ENCODE peak calls at places on chromosomes 12 and 14, in ten cellular contexts. C, D, B, U, V, P, Q, K, R and I are unnamed samples.

GRCh38 chr12:3333583-3333982 is 157.4 kb upstream of the PRMT8 start:
- DNase-seq in C (no peak), D (no peak), B (no peak), U (no peak), V (no peak), P (no peak), Q (no peak), K (no peak), R (no peak), I (no peak)

GRCh38 chr12:60415361-60415760 is 819.5 kb downstream of the SLC16A7 start:
- DNase-seq in C (no peak), D (no peak), B (no peak), U (no peak), V (no peak), P (peak; percentile 75), Q (no peak), K (no peak), R (no peak), I (no peak)

GRCh38 chr14:68403794-68404522 is 388.9 kb downstream of the ZFP36L1 start:
- DNase-seq in C (no peak), D (no peak), B (no peak), U (no peak), V (no peak), P (no peak), Q (no peak), K (no peak), R (no peak), I (no peak)

GRCh38 chr14:53011053-53011462 is 60.2 kb upstream of the FERMT2 start:
- DNase-seq in C (no peak), D (no peak), B (peak; percentile 7), U (no peak), V (no peak), P (peak; percentile 98), Q (no peak), K (no peak), R (no peak), I (no peak)

GRCh38 chr14:59337151-59337611 is 128.0 kb downstream of the GPR135 start:
- DNase-seq in C (no peak), D (no peak), B (no peak), U (no peak), V (no peak), P (peak; percentile 82), Q (no peak), K (no peak), R (no peak), I (no peak)

GRCh38 chr14:69259531-69260245 is at the start of gene GALNT16:
- DNase-seq in C (no peak), D (no peak), B (no peak), U (no peak), V (no peak), P (peak; percentile 67), Q (peak; percentile 39), K (no peak), R (no peak), I (no peak)

GRCh38 chr12:13144266-13144828 is 40.9 kb upstream of the GSG1 start:
- DNase-seq in C (no peak), D (no peak), B (no peak), U (no peak), V (no peak), P (no peak), Q (no peak), K (no peak), R (no peak), I (no peak)

GRCh38 chr12:8911606-8912268 is 2.6 kb upstream of the PHC1 start:
- DNase-seq in C (no peak), D (no peak), B (no peak), U (no peak), V (no peak), P (no peak), Q (no peak), K (no peak), R (no peak), I (no peak)

GRCh38 chr12:65651060-65651459 is 173.2 kb upstream of the HMGA2 start:
- DNase-seq in C (no peak), D (no peak), B (no peak), U (no peak), V (no peak), P (no peak), Q (no peak), K (no peak), R (no peak), I (no peak)

GRCh38 chr12:131832393-131833231 is 4.4 kb downstream of the MMP17 start:
- DNase-seq in C (no peak), D (no peak), B (no peak), U (no peak), V (no peak), P (peak; percentile 92), Q (no peak), K (no peak), R (no peak), I (no peak)

GRCh38 chr12:49832836-49833421 is 4.7 kb upstream of the NCKAP5L start:
- DNase-seq in C (no peak), D (no peak), B (no peak), U (no peak), V (no peak), P (peak; percentile 90), Q (no peak), K (no peak), R (no peak), I (no peak)

GRCh38 chr14:55540847-55541773 is 38.9 kb upstream of the KTN1 start:
- DNase-seq in C (no peak), D (no peak), B (no peak), U (no peak), V (no peak), P (peak; percentile 39), Q (no peak), K (no peak), R (no peak), I (no peak)

GRCh38 chr12:108609535-108610335 is 11.9 kb upstream of the TMEM119 start:
- DNase-seq in C (no peak), D (no peak), B (no peak), U (no peak), V (no peak), P (peak; percentile 97), Q (no peak), K (no peak), R (no peak), I (no peak)